ENCODE peak calls at places on chromosomes 12 and 14, in four cellular contexts. P is endothelial cell of umbilical vein, E is K562, N is GM12878. L is an unnamed sample. For H4K20me1, the result is how much of the 10 kb centered on the place peaks cover.

GRCh38 chr14:61694039-61694438 is 1.3 kb upstream of the HIF1A start:
- DNase-seq in E (no peak), P (no peak), N (no peak), L (no peak)

GRCh38 chr12:94873368-94874085 is 130.0 kb downstream of the NDUFA12 start:
- DNase-seq in P (no peak), E (peak), N (no peak), L (no peak)

GRCh38 chr12:87952850-87953249 is 76.4 kb downstream of the C12orf50 start:
- DNase-seq in N (no peak), E (no peak), P (no peak), L (no peak)

GRCh38 chr14:56351861-56352260 is 227.7 kb upstream of the TMEM260 start:
- DNase-seq in N (no peak), P (no peak), E (no peak), L (peak)

GRCh38 chr12:6273931-6274687 is 36.4 kb upstream of the PLEKHG6 start:
- DNase-seq in E (no peak), N (no peak), P (peak), L (no peak)

GRCh38 chr14:99231850-99232401 is 40.1 kb downstream of the BCL11B start:
- DNase-seq in E (no peak), P (no peak), N (no peak), L (no peak)

GRCh38 chr12:54980341-54980740 is 4.2 kb downstream of the TESPA1 start:
- DNase-seq in N (no peak), E (peak), P (no peak), L (no peak)

GRCh38 chr12:122730215-122731014 is at the start of gene HCAR1:
- DNase-seq in N (no peak), E (no peak), P (no peak), L (no peak)

GRCh38 chr12:113366827-113367226 is 8.4 kb downstream of the PLBD2 start:
- DNase-seq in P (no peak), N (no peak), E (no peak), L (no peak)

GRCh38 chr12:26279908-26280307 is 84.5 kb downstream of the SSPN start:
- DNase-seq in E (no peak), N (no peak), P (no peak), L (no peak)

GRCh38 chr12:122437656-122438121 is 15.2 kb upstream of the CLIP1 start:
- DNase-seq in E (no peak), N (no peak), P (no peak), L (peak)

GRCh38 chr14:95314609-95315008 is 5.1 kb downstream of the CLMN start:
- DNase-seq in N (peak), P (no peak), E (no peak), L (no peak)

GRCh38 chr12:25436206-25436912 is 116.7 kb downstream of the LMNTD1 start:
- DNase-seq in P (peak), N (peak), E (peak), L (peak)

GRCh38 chr14:74515891-74516412 is 22.4 kb downstream of the ISCA2 start:
- DNase-seq in E (no peak), N (no peak), P (no peak), L (no peak)

GRCh38 chr12:93042684-93043083 is 113.6 kb upstream of the EEA1 start:
- DNase-seq in N (no peak), P (no peak), E (no peak), L (no peak)

GRCh38 chr12:94172973-94173372 is 24.6 kb downstream of the PLXNC1 start:
- DNase-seq in E (no peak), N (no peak), P (no peak), L (peak)

GRCh38 chr12:69925291-69925690 is 100.3 kb downstream of the MYRFL start:
- DNase-seq in N (no peak), P (no peak), E (no peak), L (no peak)

GRCh38 chr12:62886796-62887195 is 48.2 kb downstream of the PPM1H start:
- DNase-seq in E (no peak), N (no peak), P (no peak), L (no peak)

GRCh38 chr12:123491481-123491880 is 33.5 kb downstream of the SNRNP35 start:
- DNase-seq in N (no peak), P (no peak), E (no peak), L (no peak)

GRCh38 chr14:75885829-75886228 is 96.0 kb downstream of the TGFB3 start:
- DNase-seq in N (no peak), P (no peak), E (no peak), L (peak)

GRCh38 chr12:2160043-2160442 is 107.3 kb downstream of the CACNA1C start:
- DNase-seq in P (no peak), E (no peak), N (no peak), L (no peak)

GRCh38 chr12:254912-255311 is 7.7 kb downstream of the SLC6A13 start:
- DNase-seq in P (no peak), E (no peak), N (no peak), L (no peak)

GRCh38 chr12:101908395-101908794 is 31.0 kb downstream of the DRAM1 start:
- DNase-seq in E (no peak), N (no peak), P (no peak), L (no peak)

GRCh38 chr12:123983822-123984485 is 10.9 kb downstream of the ZNF664 start:
- DNase-seq in P (peak), E (peak), N (no peak), L (peak)

GRCh38 chr14:104271394-104271793 is 133.0 kb downstream of the KIF26A start:
- DNase-seq in E (no peak), N (no peak), P (no peak), L (no peak)

GRCh38 chr12:14394317-14395058 is 29.0 kb downstream of the ATF7IP start:
- DNase-seq in E (peak), N (peak), P (peak), L (peak)

GRCh38 chr12:123032736-123033391 is 52.4 kb downstream of the ARL6IP4 start:
- DNase-seq in E (no peak), N (no peak), P (no peak), L (no peak)

GRCh38 chr14:52148371-52148770 is 79.5 kb upstream of the NID2 start:
- DNase-seq in E (no peak), N (no peak), P (no peak), L (no peak)

GRCh38 chr12:42144174-42144423 is 575 bp downstream of the GXYLT1 start:
- DNase-seq in P (no peak), N (no peak), E (peak), L (no peak)

GRCh38 chr12:34287986-34288962 is 266.0 kb downstream of the ALG10 start:
- DNase-seq in N (no peak), E (no peak), P (no peak), L (no peak)

GRCh38 chr14:75831455-75831854 is 150.3 kb downstream of the TGFB3 start:
- DNase-seq in P (no peak), E (peak), N (no peak), L (peak)

GRCh38 chr14:52346778-52347177 is 32.7 kb downstream of the PTGER2 start:
- DNase-seq in N (no peak), P (no peak), E (no peak), L (no peak)

GRCh38 chr12:77032406-77032805 is 33.0 kb downstream of the E2F7 start:
- DNase-seq in N (no peak), P (no peak), E (no peak), L (peak)

GRCh38 chr12:70744133-70744532 is 106.9 kb upstream of the PTPRB start:
- DNase-seq in N (no peak), E (no peak), P (no peak), L (no peak)

GRCh38 chr14:104353921-104354701 is 215.7 kb downstream of the KIF26A start:
- DNase-seq in P (peak), E (no peak), N (no peak), L (no peak)

GRCh38 chr12:50728841-50729240 is 35.1 kb upstream of the ATF1 start:
- DNase-seq in E (no peak), N (no peak), P (no peak), L (no peak)

GRCh38 chr12:71299541-71300376 is 139.8 kb upstream of the LGR5 start:
- DNase-seq in P (no peak), E (peak), N (no peak), L (no peak)

GRCh38 chr12:65496617-65497016 is 218.1 kb downstream of the MSRB3 start:
- DNase-seq in N (no peak), P (no peak), E (no peak), L (peak)

GRCh38 chr14:105330491-105330895 is 15.9 kb downstream of the PACS2 start:
- DNase-seq in P (peak), E (no peak), N (no peak), L (peak)

GRCh38 chr12:71730936-71731335 is 23.7 kb upstream of the RAB21 start:
- DNase-seq in P (no peak), N (no peak), E (no peak), L (peak)

GRCh38 chr14:65751510-65751909 is 339.0 kb downstream of the FUT8 start:
- DNase-seq in P (no peak), N (no peak), E (no peak), L (no peak)
- TF ChIP-seq FOS in P (no peak), N (no peak), E (no peak), L (no peak)

GRCh38 chr14:64717870-64718269 is 13.6 kb downstream of the PLEKHG3 start:
- DNase-seq in N (no peak), E (no peak), P (no peak), L (peak)

GRCh38 chr14:64713677-64714076 is 9.5 kb downstream of the PLEKHG3 start:
- DNase-seq in E (no peak), P (no peak), N (no peak), L (no peak)

GRCh38 chr14:64715146-64715627 is 11.0 kb downstream of the PLEKHG3 start:
- DNase-seq in N (no peak), P (no peak), E (no peak), L (no peak)

GRCh38 chr14:64715628-64716412 is 11.6 kb downstream of the PLEKHG3 start:
- DNase-seq in E (no peak), N (no peak), P (no peak), L (no peak)

DNA sequence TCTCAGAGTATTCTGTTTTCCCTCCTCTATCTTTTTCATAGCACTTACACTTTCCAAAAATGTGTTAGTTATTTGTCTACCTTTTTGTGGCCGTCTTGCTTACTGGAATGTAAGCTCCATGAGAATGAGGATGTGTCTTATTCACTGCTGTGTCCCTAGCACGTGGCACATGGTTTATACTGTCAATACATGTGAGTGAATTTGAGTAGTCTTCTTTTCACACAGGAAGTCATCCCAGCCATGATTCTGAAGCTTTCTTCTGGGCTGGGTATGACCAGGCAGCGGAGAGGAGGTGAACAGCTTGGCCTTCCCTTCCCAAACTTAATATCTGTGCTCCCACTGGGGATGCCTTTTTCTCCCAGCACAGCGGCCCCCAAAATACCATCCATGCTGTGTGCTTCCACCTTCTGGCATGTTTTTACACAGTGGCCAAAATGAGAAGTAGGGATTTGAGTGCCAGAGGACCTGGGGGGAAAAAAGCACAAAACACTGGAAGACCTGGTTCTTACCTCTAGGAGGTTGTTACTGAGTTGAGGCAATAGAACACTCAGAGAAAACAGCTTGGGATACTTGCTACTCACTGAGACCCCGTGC is 10.3 kb downstream of the PLEKHG3 start:
- DNase-seq in E (no peak), N (no peak), P (no peak), L (no peak)
- H4K20me1 ChIP-seq in E (under half), N (under half), P (under half), L (under half)

GRCh38 chr12:67890726-67891125 is 98.5 kb upstream of the IFNG-AS1 start:
- DNase-seq in N (no peak), E (no peak), P (no peak), L (no peak)

GRCh38 chr12:67892289-67892688 is 97.0 kb upstream of the IFNG-AS1 start:
- DNase-seq in E (no peak), N (no peak), P (no peak), L (no peak)

GRCh38 chr12:67891566-67891965 is 97.7 kb upstream of the IFNG-AS1 start:
- DNase-seq in P (no peak), E (no peak), N (no peak), L (no peak)

GRCh38 chr12:67889935-67890334 is 99.3 kb upstream of the IFNG-AS1 start:
- DNase-seq in P (no peak), N (no peak), E (no peak), L (no peak)

DNA sequence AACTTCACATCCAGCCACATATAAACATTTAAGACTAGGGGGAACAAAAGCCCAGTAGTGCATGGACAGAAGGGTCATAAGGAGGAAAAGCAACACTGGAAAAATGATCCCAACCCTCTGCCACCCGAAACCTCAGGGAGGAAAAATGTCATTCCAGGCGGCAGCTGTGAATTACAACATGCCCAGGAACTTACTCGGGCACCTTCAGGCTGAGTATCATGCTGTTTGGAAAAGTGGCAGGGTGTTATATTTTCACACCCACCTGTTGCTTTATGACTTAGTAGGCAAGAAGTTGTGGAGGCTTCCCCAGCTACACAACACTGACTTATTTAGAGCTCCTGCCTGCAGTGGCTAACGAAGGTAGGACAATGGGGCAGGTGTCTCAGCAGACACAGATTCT is 96.2 kb upstream of the IFNG-AS1 start:
- DNase-seq in N (no peak), E (no peak), P (no peak), L (no peak)
- TF ChIP-seq FOS in N (no peak), E (no peak), P (no peak), L (no peak)

DNA sequence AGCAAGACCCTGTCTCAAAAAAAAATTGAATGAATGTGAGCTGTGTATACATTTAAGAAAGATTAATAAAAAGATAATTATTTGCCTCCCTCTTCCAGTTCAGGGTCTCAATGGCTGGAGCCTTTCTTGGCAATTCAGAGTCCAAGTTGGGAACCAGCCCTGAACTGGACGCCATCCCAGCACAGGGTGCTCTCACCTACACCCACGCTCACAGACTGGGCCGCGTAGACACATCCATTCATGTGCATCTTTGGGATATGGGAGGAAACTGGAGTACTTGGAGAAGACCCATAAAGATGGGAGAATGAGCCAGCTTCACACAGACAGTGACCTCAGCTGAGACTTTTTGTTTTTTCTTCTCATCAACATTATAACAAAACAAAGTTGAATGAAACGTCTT is 6.5 kb downstream of the MAPK1IP1L start:
- DNase-seq in N (no peak), P (no peak), E (no peak), L (no peak)
- H4K20me1 ChIP-seq in N (under half), P (under half), E (under half), L (half or more)

DNA sequence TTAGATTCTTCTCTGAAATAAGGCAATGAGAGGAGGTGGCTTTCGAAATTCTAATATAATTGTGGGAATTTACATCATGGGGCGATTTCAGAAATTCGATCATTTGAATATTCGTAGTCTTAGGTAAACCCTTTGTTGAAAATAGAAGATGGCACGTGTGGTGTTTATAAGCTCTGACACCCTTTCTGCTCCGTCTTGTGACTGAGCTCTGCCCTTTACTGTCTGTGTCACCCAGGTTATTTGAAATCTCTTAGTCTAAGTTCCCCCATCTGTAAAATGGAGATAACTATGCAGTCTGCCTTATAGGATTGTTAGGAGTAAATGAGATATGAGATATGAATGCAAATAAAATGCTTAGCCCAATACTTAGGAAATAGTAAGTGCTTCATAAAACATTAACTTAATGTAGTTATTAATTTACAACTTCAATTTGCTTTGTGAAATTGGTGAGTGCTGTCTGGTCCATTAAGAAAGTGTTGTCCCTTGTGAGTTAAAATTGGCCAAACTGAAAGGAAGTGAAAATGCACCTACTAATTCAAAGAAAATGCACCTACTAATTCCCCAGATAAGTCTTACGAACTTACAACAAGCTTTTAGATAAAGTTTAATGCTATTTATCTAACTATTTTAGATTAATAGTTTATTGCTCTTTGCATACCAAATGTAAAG is 1.6 kb downstream of the BMAL2 start:
- DNase-seq in N (no peak), E (no peak), P (no peak), L (no peak)
- TF ChIP-seq FOS in N (no peak), E (no peak), P (no peak), L (no peak)

L was measured in IMR-90.